ENCODE peak calls at places on chromosomes 5 and 9, in nine cellular contexts. W is endothelial cell; Q is NCI-H2081; L is activated CD4-positive, alpha-beta memory T cell treated with anti-CD3 and anti-CD28 coated beads, Interleukin-2, amount 10 ng/mL, durations not matched to agents 7 days and 5 days; V is T-helper 9 cell; D is AG04450; Y is stimulated activated naive CD4-positive, alpha-beta T cell treated with Interleukin-2 at 50 U/mL for 16 hours; E is substantia nigra; U is activated CD8-positive, alpha-beta memory T cell treated with anti-CD3 and anti-CD28 coated beads, Interleukin-2, amount 10 ng/mL, durations not matched to agents 7 days and 5 days. M is an unnamed sample.
A peak's percentile ranks its signal among the peaks of the same experiment; 100 is the strongest.

GRCh38 chr5:6902597-6902996 is 189.4 kb downstream of the TENT4A start:
- DNase-seq in W (no peak), Q (peak; percentile 85), L (no peak), V (no peak), D (no peak), Y (no peak), E (no peak), U (no peak), M (no peak)

GRCh38 chr5:178273665-178274541 is 41.3 kb upstream of the PHYKPL start:
- DNase-seq in W (no peak), Q (no peak), L (no peak), V (no peak), D (no peak), Y (no peak), E (no peak), U (no peak), M (no peak)

GRCh38 chr5:108387756-108388155 is 5.9 kb upstream of the FBXL17 start:
- DNase-seq in W (no peak), Q (no peak), L (no peak), V (no peak), D (no peak), Y (no peak), E (no peak), U (no peak), M (no peak)

GRCh38 chr9:81634915-81635516 is 54.3 kb downstream of the TLE1 start:
- DNase-seq in W (no peak), Q (no peak), L (no peak), V (no peak), D (no peak), Y (no peak), E (no peak), U (no peak), M (no peak)

GRCh38 chr5:83474986-83475385 is 3.4 kb downstream of the VCAN start:
- DNase-seq in W (no peak), Q (no peak), L (no peak), V (no peak), D (no peak), Y (no peak), E (no peak), U (no peak), M (no peak)

GRCh38 chr9:105132576-105132975 is 111.9 kb upstream of the SLC44A1 start:
- DNase-seq in W (no peak), Q (no peak), L (no peak), V (no peak), D (no peak), Y (no peak), E (no peak), U (no peak), M (no peak)

GRCh38 chr5:176466245-176466871 is 18.2 kb downstream of the FAF2 start:
- DNase-seq in W (no peak), Q (no peak), L (no peak), V (no peak), D (peak; percentile 55), Y (no peak), E (no peak), U (no peak), M (no peak)

GRCh38 chr5:95861858-95862561 is 39.5 kb upstream of the GLRX start:
- DNase-seq in W (no peak), Q (no peak), L (peak; percentile 57), V (no peak), D (no peak), Y (no peak), E (no peak), U (peak; percentile 53), M (peak; percentile 62)

GRCh38 chr9:137070906-137071275 is 534 bp upstream of the SAPCD2 start:
- DNase-seq in W (no peak), Q (no peak), L (no peak), V (no peak), D (no peak), Y (no peak), E (peak; percentile 82), U (no peak), M (peak; percentile 86)

GRCh38 chr9:117737721-117738226 is 33.6 kb downstream of the TLR4 start:
- DNase-seq in W (no peak), Q (peak; percentile 8), L (no peak), V (no peak), D (no peak), Y (no peak), E (peak; percentile 66), U (no peak), M (peak; percentile 79)

GRCh38 chr5:54658014-54658413 is 140.5 kb downstream of the SNX18 start:
- DNase-seq in W (no peak), Q (no peak), L (no peak), V (no peak), D (peak; percentile 59), Y (no peak), E (no peak), U (no peak), M (no peak)

GRCh38 chr5:146026307-146027010 is 78.9 kb downstream of the PLAC8L1 start:
- DNase-seq in W (no peak), Q (peak; percentile 22), L (no peak), V (no peak), D (no peak), Y (no peak), E (no peak), U (no peak), M (no peak)

GRCh38 chr9:95276395-95276954 is 41.0 kb downstream of the FANCC start:
- DNase-seq in W (no peak), Q (no peak), L (no peak), V (no peak), D (no peak), Y (no peak), E (no peak), U (no peak), M (no peak)

GRCh38 chr5:142014911-142015584 is 2.2 kb upstream of the GNPDA1 start:
- DNase-seq in W (no peak), Q (peak; percentile 50), L (peak; percentile 46), V (peak; percentile 21), D (no peak), Y (peak; percentile 44), E (no peak), U (peak; percentile 52), M (no peak)

GRCh38 chr9:68751556-68751955 is 46.5 kb downstream of the PIP5K1B start:
- DNase-seq in W (no peak), Q (no peak), L (no peak), V (no peak), D (no peak), Y (no peak), E (no peak), U (no peak), M (no peak)

GRCh38 chr5:148931453-148932057 is 105.1 kb downstream of the ADRB2 start:
- DNase-seq in W (no peak), Q (no peak), L (no peak), V (no peak), D (no peak), Y (no peak), E (no peak), U (no peak), M (no peak)

GRCh38 chr5:36392818-36393217 is 91.1 kb upstream of the RANBP3L start:
- DNase-seq in W (no peak), Q (no peak), L (no peak), V (no peak), D (no peak), Y (no peak), E (no peak), U (no peak), M (no peak)

GRCh38 chr5:167412506-167412905 is 878.9 kb upstream of the WWC1 start:
- DNase-seq in W (no peak), Q (no peak), L (no peak), V (no peak), D (no peak), Y (no peak), E (no peak), U (no peak), M (no peak)

GRCh38 chr9:108951578-108951977 is 17.4 kb downstream of the ABITRAM start:
- DNase-seq in W (no peak), Q (no peak), L (no peak), V (no peak), D (no peak), Y (no peak), E (no peak), U (no peak), M (no peak)

M was measured in head of caudate nucleus.